ENCODE peak calls at places on chromosome 14, in seven cellular contexts. One of them, this sample, is unnamed.

GRCh38 chr14:54594531-54594930 is 27.6 kb downstream of the SAMD4A start:
- DNase-seq in tibial artery: no peak
- DNase-seq in upper lobe of left lung: no peak
- DNase-seq in pancreas: no peak
- DNase-seq in CD8-positive, alpha-beta memory T cell: no peak
- DNase-seq in neuronal stem cell: no peak
- DNase-seq in aorta: no peak
- DNase-seq in this sample: no peak

GRCh38 chr14:52325126-52325525 is 11.0 kb downstream of the PTGER2 start:
- DNase-seq in pancreas: no peak
- DNase-seq in upper lobe of left lung: no peak
- DNase-seq in CD8-positive, alpha-beta memory T cell: peak
- DNase-seq in neuronal stem cell: no peak
- DNase-seq in tibial artery: no peak
- DNase-seq in aorta: no peak
- DNase-seq in this sample: peak

GRCh38 chr14:88129306-88130056 is 124.5 kb downstream of the GPR65 start:
- DNase-seq in tibial artery: peak
- DNase-seq in upper lobe of left lung: no peak
- DNase-seq in pancreas: no peak
- DNase-seq in neuronal stem cell: no peak
- DNase-seq in aorta: no peak
- DNase-seq in CD8-positive, alpha-beta memory T cell: no peak
- DNase-seq in this sample: peak

GRCh38 chr14:103427485-103428443 is 42.5 kb downstream of the MARK3 start:
- DNase-seq in aorta: no peak
- DNase-seq in tibial artery: no peak
- DNase-seq in neuronal stem cell: no peak
- DNase-seq in pancreas: peak
- DNase-seq in upper lobe of left lung: no peak
- DNase-seq in CD8-positive, alpha-beta memory T cell: peak
- DNase-seq in this sample: peak

GRCh38 chr14:98136420-98136819 is 1135.6 kb downstream of the BCL11B start:
- DNase-seq in tibial artery: no peak
- DNase-seq in pancreas: no peak
- DNase-seq in aorta: no peak
- DNase-seq in neuronal stem cell: no peak
- DNase-seq in upper lobe of left lung: no peak
- DNase-seq in CD8-positive, alpha-beta memory T cell: no peak
- DNase-seq in this sample: no peak

GRCh38 chr14:44701563-44702263 is 194.6 kb upstream of the FSCB start:
- DNase-seq in pancreas: no peak
- DNase-seq in aorta: no peak
- DNase-seq in CD8-positive, alpha-beta memory T cell: no peak
- DNase-seq in tibial artery: no peak
- DNase-seq in upper lobe of left lung: no peak
- DNase-seq in neuronal stem cell: no peak
- DNase-seq in this sample: peak

GRCh38 chr14:23285530-23286019 is 357 bp downstream of the HOMEZ start:
- DNase-seq in pancreas: no peak
- DNase-seq in upper lobe of left lung: no peak
- DNase-seq in aorta: no peak
- DNase-seq in CD8-positive, alpha-beta memory T cell: no peak
- DNase-seq in neuronal stem cell: no peak
- DNase-seq in tibial artery: no peak
- DNase-seq in this sample: no peak

GRCh38 chr14:89855961-89856360 is 98.6 kb downstream of the EFCAB11 start:
- DNase-seq in neuronal stem cell: no peak
- DNase-seq in pancreas: no peak
- DNase-seq in tibial artery: no peak
- DNase-seq in upper lobe of left lung: no peak
- DNase-seq in CD8-positive, alpha-beta memory T cell: no peak
- DNase-seq in aorta: no peak
- DNase-seq in this sample: peak

GRCh38 chr14:58871972-58872530 is 234.3 kb downstream of the DACT1 start:
- DNase-seq in neuronal stem cell: no peak
- DNase-seq in aorta: no peak
- DNase-seq in pancreas: no peak
- DNase-seq in CD8-positive, alpha-beta memory T cell: no peak
- DNase-seq in upper lobe of left lung: no peak
- DNase-seq in tibial artery: no peak
- DNase-seq in this sample: peak

GRCh38 chr14:100803694-100804075 is 22.2 kb upstream of the MEG3 start:
- DNase-seq in pancreas: no peak
- DNase-seq in aorta: no peak
- DNase-seq in CD8-positive, alpha-beta memory T cell: no peak
- DNase-seq in upper lobe of left lung: no peak
- DNase-seq in tibial artery: no peak
- DNase-seq in neuronal stem cell: no peak
- DNase-seq in this sample: no peak

GRCh38 chr14:92549853-92550244 is 36.3 kb downstream of the RIN3 start:
- DNase-seq in upper lobe of left lung: no peak
- DNase-seq in pancreas: no peak
- DNase-seq in CD8-positive, alpha-beta memory T cell: no peak
- DNase-seq in neuronal stem cell: no peak
- DNase-seq in aorta: peak
- DNase-seq in tibial artery: peak
- DNase-seq in this sample: no peak

GRCh38 chr14:52314521-52315354 is 626 bp downstream of the PTGER2 start:
- DNase-seq in upper lobe of left lung: peak
- DNase-seq in aorta: peak
- DNase-seq in CD8-positive, alpha-beta memory T cell: peak
- DNase-seq in pancreas: peak
- DNase-seq in neuronal stem cell: no peak
- DNase-seq in tibial artery: no peak
- DNase-seq in this sample: no peak

GRCh38 chr14:100466111-100466856 is 120.9 kb downstream of the BEGAIN start:
- DNase-seq in tibial artery: no peak
- DNase-seq in upper lobe of left lung: no peak
- DNase-seq in CD8-positive, alpha-beta memory T cell: no peak
- DNase-seq in aorta: no peak
- DNase-seq in neuronal stem cell: no peak
- DNase-seq in pancreas: no peak
- DNase-seq in this sample: no peak

GRCh38 chr14:23121401-23121800 is 2.3 kb upstream of the CEBPE start:
- DNase-seq in CD8-positive, alpha-beta memory T cell: no peak
- DNase-seq in tibial artery: no peak
- DNase-seq in neuronal stem cell: no peak
- DNase-seq in upper lobe of left lung: no peak
- DNase-seq in aorta: no peak
- DNase-seq in pancreas: peak
- DNase-seq in this sample: peak

GRCh38 chr14:75088566-75089373 is 19.3 kb downstream of the ZC2HC1C start:
- DNase-seq in upper lobe of left lung: no peak
- DNase-seq in tibial artery: peak
- DNase-seq in pancreas: peak
- DNase-seq in CD8-positive, alpha-beta memory T cell: peak
- DNase-seq in neuronal stem cell: peak
- DNase-seq in aorta: no peak
- DNase-seq in this sample: peak

GRCh38 chr14:87686736-87687135 is 306.2 kb downstream of the GALC start:
- DNase-seq in CD8-positive, alpha-beta memory T cell: no peak
- DNase-seq in pancreas: no peak
- DNase-seq in neuronal stem cell: no peak
- DNase-seq in upper lobe of left lung: no peak
- DNase-seq in tibial artery: no peak
- DNase-seq in aorta: no peak
- DNase-seq in this sample: no peak

GRCh38 chr14:77603654-77604270 is 12.7 kb downstream of the SPTLC2 start:
- DNase-seq in CD8-positive, alpha-beta memory T cell: no peak
- DNase-seq in tibial artery: peak
- DNase-seq in neuronal stem cell: no peak
- DNase-seq in pancreas: no peak
- DNase-seq in upper lobe of left lung: no peak
- DNase-seq in aorta: no peak
- DNase-seq in this sample: peak

GRCh38 chr14:93745603-93746273 is 42.5 kb downstream of the PRIMA1 start:
- DNase-seq in neuronal stem cell: no peak
- DNase-seq in pancreas: no peak
- DNase-seq in upper lobe of left lung: no peak
- DNase-seq in aorta: peak
- DNase-seq in tibial artery: no peak
- DNase-seq in CD8-positive, alpha-beta memory T cell: no peak
- DNase-seq in this sample: no peak

GRCh38 chr14:28751467-28752058 is 15.0 kb upstream of the FOXG1 start:
- DNase-seq in tibial artery: no peak
- DNase-seq in aorta: no peak
- DNase-seq in neuronal stem cell: no peak
- DNase-seq in pancreas: no peak
- DNase-seq in CD8-positive, alpha-beta memory T cell: no peak
- DNase-seq in upper lobe of left lung: no peak
- DNase-seq in this sample: peak

GRCh38 chr14:99731536-99732435 is 47.7 kb downstream of the CYP46A1 start:
- DNase-seq in aorta: peak
- DNase-seq in tibial artery: no peak
- DNase-seq in upper lobe of left lung: peak
- DNase-seq in CD8-positive, alpha-beta memory T cell: no peak
- DNase-seq in neuronal stem cell: no peak
- DNase-seq in pancreas: peak
- DNase-seq in this sample: no peak

GRCh38 chr14:100622234-100622633 is 35.0 kb upstream of the BEGAIN start:
- DNase-seq in CD8-positive, alpha-beta memory T cell: no peak
- DNase-seq in tibial artery: no peak
- DNase-seq in upper lobe of left lung: no peak
- DNase-seq in pancreas: no peak
- DNase-seq in aorta: no peak
- DNase-seq in neuronal stem cell: no peak
- DNase-seq in this sample: no peak

GRCh38 chr14:82676403-82676802 is 1142.8 kb upstream of the SEL1L start:
- DNase-seq in tibial artery: no peak
- DNase-seq in pancreas: no peak
- DNase-seq in aorta: no peak
- DNase-seq in upper lobe of left lung: no peak
- DNase-seq in CD8-positive, alpha-beta memory T cell: no peak
- DNase-seq in neuronal stem cell: no peak
- DNase-seq in this sample: no peak

GRCh38 chr14:93564918-93565317 is 134.2 kb downstream of the UNC79 start:
- DNase-seq in neuronal stem cell: no peak
- DNase-seq in tibial artery: no peak
- DNase-seq in CD8-positive, alpha-beta memory T cell: no peak
- DNase-seq in pancreas: no peak
- DNase-seq in upper lobe of left lung: no peak
- DNase-seq in aorta: no peak
- DNase-seq in this sample: no peak

GRCh38 chr14:25150934-25151790 is 101.2 kb upstream of the STXBP6 start:
- DNase-seq in CD8-positive, alpha-beta memory T cell: peak
- DNase-seq in aorta: no peak
- DNase-seq in tibial artery: no peak
- DNase-seq in neuronal stem cell: no peak
- DNase-seq in pancreas: no peak
- DNase-seq in upper lobe of left lung: no peak
- DNase-seq in this sample: peak

GRCh38 chr14:36676236-36676635 is 14.6 kb downstream of the PAX9 start:
- DNase-seq in pancreas: no peak
- DNase-seq in CD8-positive, alpha-beta memory T cell: no peak
- DNase-seq in neuronal stem cell: no peak
- DNase-seq in tibial artery: no peak
- DNase-seq in upper lobe of left lung: no peak
- DNase-seq in aorta: no peak
- DNase-seq in this sample: no peak

GRCh38 chr14:68634346-68634745 is 158.5 kb downstream of the ZFP36L1 start:
- DNase-seq in CD8-positive, alpha-beta memory T cell: no peak
- DNase-seq in aorta: peak
- DNase-seq in neuronal stem cell: no peak
- DNase-seq in upper lobe of left lung: no peak
- DNase-seq in tibial artery: no peak
- DNase-seq in pancreas: no peak
- DNase-seq in this sample: no peak
- H3K27ac ChIP-seq in CD8-positive, alpha-beta memory T cell: no peak
- H3K27ac ChIP-seq in aorta: no peak
- H3K27ac ChIP-seq in neuronal stem cell: no peak
- H3K27ac ChIP-seq in upper lobe of left lung: no peak
- H3K27ac ChIP-seq in tibial artery: no peak
- H3K27ac ChIP-seq in pancreas: no peak
- H3K27ac ChIP-seq in this sample: no peak

GRCh38 chr14:68781161-68782021 is 11.5 kb downstream of the ZFP36L1 start:
- DNase-seq in pancreas: peak
- DNase-seq in CD8-positive, alpha-beta memory T cell: peak
- DNase-seq in neuronal stem cell: no peak
- DNase-seq in tibial artery: peak
- DNase-seq in upper lobe of left lung: no peak
- DNase-seq in aorta: no peak
- DNase-seq in this sample: no peak

GRCh38 chr14:68782091-68782981 is 10.5 kb downstream of the ZFP36L1 start:
- DNase-seq in aorta: peak
- DNase-seq in neuronal stem cell: no peak
- DNase-seq in pancreas: peak
- DNase-seq in upper lobe of left lung: no peak
- DNase-seq in tibial artery: peak
- DNase-seq in CD8-positive, alpha-beta memory T cell: peak
- DNase-seq in this sample: no peak

GRCh38 chr14:68777644-68778043 is 15.2 kb downstream of the ZFP36L1 start:
- DNase-seq in CD8-positive, alpha-beta memory T cell: no peak
- DNase-seq in aorta: no peak
- DNase-seq in pancreas: peak
- DNase-seq in neuronal stem cell: no peak
- DNase-seq in upper lobe of left lung: no peak
- DNase-seq in tibial artery: no peak
- DNase-seq in this sample: no peak

GRCh38 chr14:68779761-68780323 is 13.0 kb downstream of the ZFP36L1 start:
- DNase-seq in pancreas: peak
- DNase-seq in neuronal stem cell: no peak
- DNase-seq in CD8-positive, alpha-beta memory T cell: peak
- DNase-seq in upper lobe of left lung: no peak
- DNase-seq in tibial artery: peak
- DNase-seq in aorta: no peak
- DNase-seq in this sample: peak

GRCh38 chr14:68780358-68781160 is 12.3 kb downstream of the ZFP36L1 start:
- DNase-seq in neuronal stem cell: no peak
- DNase-seq in pancreas: peak
- DNase-seq in upper lobe of left lung: no peak
- DNase-seq in tibial artery: peak
- DNase-seq in CD8-positive, alpha-beta memory T cell: peak
- DNase-seq in aorta: no peak
- DNase-seq in this sample: peak
- H3K4me3 ChIP-seq in neuronal stem cell: no peak
- H3K4me3 ChIP-seq in pancreas: no peak
- H3K4me3 ChIP-seq in upper lobe of left lung: no peak
- H3K4me3 ChIP-seq in tibial artery: no peak
- H3K4me3 ChIP-seq in CD8-positive, alpha-beta memory T cell: peak
- H3K4me3 ChIP-seq in aorta: no peak
- H3K4me3 ChIP-seq in this sample: peak

DNA sequence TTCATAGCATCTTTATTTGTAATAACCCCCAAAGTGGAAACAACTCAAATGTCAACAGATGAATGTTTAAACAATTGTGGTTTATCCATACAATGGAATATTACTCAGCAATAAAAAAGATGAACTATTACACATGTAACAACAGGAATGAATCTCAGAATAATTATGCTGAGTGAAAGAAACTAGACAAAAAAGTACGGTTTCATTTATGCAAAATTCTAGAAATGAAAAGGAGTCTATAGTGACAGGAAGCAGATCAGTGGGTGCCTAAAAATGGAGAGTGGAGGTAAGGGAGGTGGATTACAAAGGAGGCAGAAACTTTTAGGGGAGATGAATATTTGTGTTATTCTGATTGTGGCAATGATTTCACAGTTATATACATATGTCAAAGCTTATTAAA is 4.8 kb downstream of the PRKCH start:
- DNase-seq in tibial artery: no peak
- DNase-seq in upper lobe of left lung: no peak
- DNase-seq in CD8-positive, alpha-beta memory T cell: no peak
- DNase-seq in aorta: no peak
- DNase-seq in pancreas: no peak
- DNase-seq in neuronal stem cell: no peak
- DNase-seq in this sample: no peak
- H3K27ac ChIP-seq in tibial artery: no peak
- H3K27ac ChIP-seq in upper lobe of left lung: peak
- H3K27ac ChIP-seq in CD8-positive, alpha-beta memory T cell: no peak
- H3K27ac ChIP-seq in aorta: no peak
- H3K27ac ChIP-seq in pancreas: no peak
- H3K27ac ChIP-seq in neuronal stem cell: no peak
- H3K27ac ChIP-seq in this sample: no peak

GRCh38 chr14:69570836-69571330 is 3.8 kb downstream of the CCDC177 start:
- DNase-seq in aorta: no peak
- DNase-seq in CD8-positive, alpha-beta memory T cell: no peak
- DNase-seq in neuronal stem cell: no peak
- DNase-seq in upper lobe of left lung: no peak
- DNase-seq in pancreas: no peak
- DNase-seq in tibial artery: no peak
- DNase-seq in this sample: no peak
- H3K4me3 ChIP-seq in aorta: no peak
- H3K4me3 ChIP-seq in CD8-positive, alpha-beta memory T cell: no peak
- H3K4me3 ChIP-seq in neuronal stem cell: no peak
- H3K4me3 ChIP-seq in upper lobe of left lung: no peak
- H3K4me3 ChIP-seq in pancreas: no peak
- H3K4me3 ChIP-seq in tibial artery: no peak
- H3K4me3 ChIP-seq in this sample: no peak

This sample was measured in PC-3.